ENCODE peak calls at places on chromosomes 12 and 14, in six cellular contexts. D, T, S, E, F and Z are unnamed samples.
A peak's percentile ranks its signal among the peaks of the same experiment; 100 is the strongest.

GRCh38 chr12:114680498-114681148 is 3.4 kb downstream of the TBX3 start:
- DNase-seq in D (no peak), T (no peak), S (no peak), E (no peak), F (no peak), Z (no peak)

GRCh38 chr12:115999582-115999981 is 277.9 kb downstream of the MED13L start:
- DNase-seq in D (no peak), T (no peak), S (no peak), E (no peak), F (no peak), Z (no peak)

GRCh38 chr12:65152586-65152985 is 16.8 kb upstream of the LEMD3 start:
- DNase-seq in D (no peak), T (no peak), S (no peak), E (no peak), F (no peak), Z (no peak)

GRCh38 chr12:3144495-3144894 is 67.3 kb downstream of the TSPAN9 start:
- DNase-seq in D (no peak), T (no peak), S (no peak), E (no peak), F (no peak), Z (no peak)

GRCh38 chr14:68523994-68524725 is 268.7 kb downstream of the ZFP36L1 start:
- DNase-seq in D (no peak), T (peak; percentile 64), S (no peak), E (no peak), F (no peak), Z (no peak)

GRCh38 chr12:42143401-42144173 is 1.1 kb downstream of the GXYLT1 start:
- DNase-seq in D (peak; percentile 28), T (no peak), S (no peak), E (no peak), F (no peak), Z (no peak)

GRCh38 chr12:82880442-82880901 is 193.8 kb downstream of the TMTC2 start:
- DNase-seq in D (peak; percentile 4), T (no peak), S (no peak), E (no peak), F (no peak), Z (no peak)

GRCh38 chr14:62954165-62954564 is 91.1 kb downstream of the KCNH5 start:
- DNase-seq in D (no peak), T (no peak), S (no peak), E (no peak), F (no peak), Z (no peak)

GRCh38 chr12:7354521-7354920 is 50.6 kb downstream of the ACSM4 start:
- DNase-seq in D (no peak), T (no peak), S (no peak), E (no peak), F (no peak), Z (no peak)

GRCh38 chr14:90495357-90496276 is 98.8 kb downstream of the CALM1 start:
- DNase-seq in D (peak; percentile 75), T (peak; percentile 78), S (peak; percentile 66), E (no peak), F (no peak), Z (peak; percentile 73)

GRCh38 chr12:128076188-128076587 is 190.8 kb upstream of the TMEM132C start:
- DNase-seq in D (no peak), T (peak; percentile 31), S (no peak), E (no peak), F (no peak), Z (no peak)

GRCh38 chr14:55847766-55848165 is 267.8 kb downstream of the KTN1 start:
- DNase-seq in D (peak; percentile 72), T (peak; percentile 50), S (no peak), E (no peak), F (no peak), Z (no peak)

GRCh38 chr12:113470871-113471618 is 626 bp downstream of the LHX5 start:
- DNase-seq in D (no peak), T (no peak), S (no peak), E (no peak), F (no peak), Z (no peak)